ENCODE peak calls at places on chromosomes 6 and 20, in ten cellular contexts. M is adrenal gland, D is AG04450, C is heart right ventricle, I is upper lobe of left lung, Y is tibial nerve, N is fibroblast of lung, U is psoas muscle, G is A549, W is MM.1S. A is an unnamed sample.

GRCh38 chr6:128821116-128821515 is 61.8 kb upstream of the LAMA2 start:
- DNase-seq in M (no peak), G (no peak), Y (no peak), U (no peak), N (no peak), C (no peak), D (no peak), I (no peak), W (no peak), A (no peak)

GRCh38 chr20:14885661-14886060 is 548.2 kb upstream of the FLRT3 start:
- DNase-seq in D (no peak), I (no peak), W (no peak), C (no peak), U (no peak), M (no peak), G (no peak), N (no peak), Y (no peak), A (no peak)

GRCh38 chr6:45982280-45983036 is 33.2 kb downstream of the CLIC5 start:
- DNase-seq in I (no peak), N (no peak), M (no peak), W (no peak), G (no peak), D (no peak), Y (no peak), U (no peak), C (no peak), A (no peak)

GRCh38 chr6:161068296-161068695 is 76.7 kb downstream of the MAP3K4 start:
- DNase-seq in U (no peak), G (no peak), I (no peak), Y (no peak), M (no peak), W (no peak), C (no peak), N (no peak), D (no peak), A (no peak)

GRCh38 chr20:52476074-52476751 is 284.6 kb upstream of the ZFP64 start:
- DNase-seq in I (no peak), U (no peak), G (no peak), Y (no peak), M (no peak), C (no peak), N (no peak), D (no peak), W (no peak), A (no peak)

GRCh38 chr6:106163446-106163965 is 77.4 kb downstream of the PRDM1 start:
- DNase-seq in C (no peak), Y (no peak), D (peak; percentile 58), W (peak; percentile 93), U (no peak), G (no peak), M (peak; percentile 36), I (peak; percentile 54), N (peak; percentile 81), A (no peak)

GRCh38 chr6:16136086-16136485 is 7.2 kb downstream of the MYLIP start:
- DNase-seq in G (no peak), I (no peak), Y (no peak), U (no peak), D (no peak), C (no peak), N (no peak), W (no peak), M (no peak), A (no peak)

GRCh38 chr20:18639501-18639979 is 51.7 kb downstream of the DTD1 start:
- DNase-seq in D (no peak), M (no peak), G (no peak), C (peak; percentile 9), U (no peak), Y (no peak), N (no peak), W (no peak), I (no peak), A (no peak)

GRCh38 chr6:170404697-170405096 is 98.1 kb downstream of the FAM120B start:
- DNase-seq in Y (no peak), D (no peak), M (no peak), I (no peak), C (no peak), N (peak; percentile 26), W (no peak), U (no peak), G (no peak), A (no peak)

GRCh38 chr6:170407200-170407599 is 100.6 kb downstream of the FAM120B start:
- DNase-seq in N (no peak), C (no peak), U (no peak), D (no peak), M (no peak), G (no peak), W (no peak), I (no peak), Y (no peak), A (no peak)

GRCh38 chr6:170404036-170404435 is 97.5 kb downstream of the FAM120B start:
- DNase-seq in G (no peak), D (no peak), U (no peak), M (no peak), I (no peak), C (no peak), N (peak; percentile 82), W (no peak), Y (no peak), A (no peak)

GRCh38 chr6:170403451-170403850 is 96.9 kb downstream of the FAM120B start:
- DNase-seq in I (no peak), W (no peak), Y (no peak), C (no peak), M (no peak), G (no peak), N (peak; percentile 92), D (no peak), U (no peak), A (no peak)

DNA sequence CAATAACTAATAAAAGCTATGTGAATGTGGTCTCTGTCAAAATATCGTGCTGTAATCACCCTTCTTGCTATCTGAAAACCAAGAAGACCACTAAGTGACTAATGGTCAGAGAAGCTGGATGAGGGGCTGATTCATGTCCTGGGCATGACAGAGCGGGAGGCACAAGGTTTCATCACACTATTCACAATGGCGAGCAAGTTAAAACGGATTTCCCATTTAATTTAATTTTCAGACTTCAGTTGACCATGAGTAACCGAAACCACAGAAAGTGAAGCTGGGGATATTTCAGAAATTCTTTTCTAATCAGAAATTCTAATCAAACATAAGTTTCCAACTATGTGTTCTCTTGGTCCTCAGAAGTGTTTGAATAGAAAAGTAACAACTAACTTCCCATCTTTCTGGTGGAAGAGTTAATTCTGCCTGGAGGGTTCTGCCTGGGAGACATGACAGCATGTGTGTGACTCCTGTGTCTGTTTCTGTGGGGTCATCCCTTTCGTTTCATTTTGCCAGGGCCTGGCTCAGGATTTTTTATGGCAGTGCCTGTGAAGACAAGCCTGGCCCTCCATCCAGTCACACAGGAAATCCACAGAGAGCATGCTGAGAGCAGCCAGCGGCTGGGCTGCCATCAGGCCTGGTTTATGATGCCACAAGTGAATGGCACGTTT is 98.9 kb downstream of the FAM120B start:
- DNase-seq in C (no peak), N (peak; percentile 100), W (no peak), G (no peak), I (no peak), D (peak; percentile 88), Y (no peak), U (no peak), M (no peak), A (no peak)
- H3K27ac ChIP-seq in C (no peak overlapping the region), N (peak overlapping the region; percentile 85), W (no peak overlapping the region), G (no peak overlapping the region), I (no peak overlapping the region), D (peak overlapping the region; percentile 97), Y (no peak overlapping the region), U (no peak overlapping the region), M (no peak overlapping the region), A (no peak overlapping the region)

GRCh38 chr20:9647741-9648140 is 133.4 kb downstream of the LAMP5 start:
- DNase-seq in N (no peak), M (no peak), C (no peak), Y (no peak), D (no peak), G (no peak), W (no peak), U (no peak), I (no peak), A (no peak)
- H3K27ac ChIP-seq in N (no peak overlapping the region), M (no peak overlapping the region), C (no peak overlapping the region), Y (no peak overlapping the region), D (no peak overlapping the region), G (no peak overlapping the region), W (no peak overlapping the region), U (no peak overlapping the region), I (no peak overlapping the region), A (no peak overlapping the region)

GRCh38 chr6:51614725-51615124 is 472.7 kb downstream of the PKHD1 start:
- DNase-seq in C (no peak), N (no peak), G (no peak), Y (no peak), U (no peak), D (no peak), W (no peak), M (no peak), I (no peak), A (no peak)

GRCh38 chr6:51613558-51613957 is 473.9 kb downstream of the PKHD1 start:
- DNase-seq in D (no peak), C (no peak), U (no peak), W (no peak), I (no peak), N (no peak), Y (no peak), M (no peak), G (no peak), A (no peak)

GRCh38 chr6:51619042-51619799 is 468.2 kb downstream of the PKHD1 start:
- DNase-seq in W (no peak), Y (no peak), U (no peak), C (no peak), M (no peak), N (no peak), I (no peak), G (no peak), D (no peak), A (no peak)

GRCh38 chr6:51618563-51618962 is 468.9 kb downstream of the PKHD1 start:
- DNase-seq in Y (no peak), D (no peak), U (no peak), C (no peak), W (no peak), M (no peak), I (no peak), G (no peak), N (no peak), A (no peak)
- H3K27ac ChIP-seq in Y (no peak overlapping the region), D (no peak overlapping the region), U (no peak overlapping the region), C (no peak overlapping the region), W (no peak overlapping the region), M (no peak overlapping the region), I (no peak overlapping the region), G (no peak overlapping the region), N (no peak overlapping the region), A (no peak overlapping the region)

GRCh38 chr6:35725721-35726438 is 11.0 kb upstream of the ARMC12 start:
- DNase-seq in W (no peak), N (no peak), Y (peak; percentile 74), U (peak; percentile 93), D (no peak), C (peak; percentile 13), I (peak; percentile 93), M (peak; percentile 73), G (no peak), A (peak; percentile 64)

GRCh38 chr6:35727935-35728662 is 8.7 kb upstream of the ARMC12 start:
- DNase-seq in U (peak; percentile 98), M (peak; percentile 94), D (peak; percentile 85), W (peak; percentile 94), Y (peak; percentile 89), N (peak; percentile 96), G (peak; percentile 62), C (peak; percentile 88), I (peak; percentile 97), A (peak; percentile 93)

GRCh38 chr6:35729349-35729678 is 7.5 kb upstream of the ARMC12 start:
- DNase-seq in M (no peak), I (no peak), U (no peak), Y (no peak), D (no peak), W (no peak), N (no peak), G (no peak), C (no peak), A (no peak)

GRCh38 chr6:35728663-35729348 is 8.0 kb upstream of the ARMC12 start:
- DNase-seq in D (no peak), C (peak; percentile 21), M (no peak), W (peak; percentile 42), N (no peak), Y (no peak), G (no peak), U (peak; percentile 88), I (peak; percentile 92), A (no peak)

DNA sequence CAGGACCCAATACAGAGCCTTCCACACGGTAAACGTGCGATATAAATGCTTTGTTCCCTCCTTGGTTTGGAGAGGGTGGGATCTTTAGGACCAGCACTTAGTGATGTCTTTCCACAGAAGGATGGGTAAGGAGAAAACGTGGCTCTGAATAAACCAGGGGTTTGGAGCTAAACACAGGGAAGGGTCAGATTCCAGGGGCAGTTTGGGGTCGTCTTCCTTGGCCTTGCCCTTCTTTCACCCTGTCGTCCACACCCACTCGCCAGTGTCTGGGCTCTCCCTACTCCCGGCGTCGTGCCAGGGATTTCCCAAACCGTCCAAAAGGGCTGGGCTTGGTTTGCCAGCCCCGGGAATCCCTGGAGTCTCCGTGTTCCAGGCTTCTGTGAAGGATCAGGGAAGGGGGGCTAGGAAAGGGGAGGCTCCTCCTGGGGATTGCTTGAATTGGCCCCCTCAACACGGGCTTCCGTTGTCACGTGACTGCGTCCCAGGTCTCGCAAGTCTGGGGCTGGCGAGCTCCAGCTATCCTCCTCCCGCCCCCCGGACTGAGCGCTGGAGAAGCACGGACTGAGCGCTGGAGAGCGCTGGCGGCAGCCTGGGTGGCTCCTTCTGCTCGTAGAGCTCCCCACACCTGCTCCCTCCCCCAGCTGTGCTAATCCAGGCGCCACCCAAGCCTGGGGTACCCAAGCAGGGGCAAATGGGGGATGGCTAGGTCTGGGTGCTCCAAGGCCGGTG is 9.5 kb upstream of the ARMC12 start:
- DNase-seq in U (peak; percentile 98), D (no peak), C (peak; percentile 73), N (peak; percentile 73), M (peak; percentile 86), I (peak; percentile 88), Y (peak; percentile 88), W (peak; percentile 49), G (peak; percentile 55), A (peak; percentile 84)
- H3K27ac ChIP-seq in U (peak overlapping the region; percentile 99), D (peak overlapping the region; percentile 75), C (peak overlapping the region; percentile 100), N (peak overlapping the region; percentile 69), M (peak overlapping the region; percentile 100), I (peak overlapping the region; percentile 99), Y (peak overlapping the region; percentile 100), W (peak overlapping the region; percentile 83), G (peak overlapping the region; percentile 99), A (peak overlapping the region; percentile 98)